ENCODE peak calls at places on chromosome 2, in nine cellular contexts. J is mucosa of gallbladder; Q is RCC 7860; N is astrocyte of the spinal cord; E is activated CD8-positive, alpha-beta memory T cell treated with anti-CD3 and anti-CD28 coated beads for 24 hours; Y is stimulated activated naive B cell treated with anti-CD40 and anti-IgM and Interleukin-4, amounts not matched to agents 10 μg/mL and 1 μg/mL and 100 μg/mL, for 72 hours; F is IMR-90; V is Right ventricle myocardium inferior; H is astrocyte of the cerebellum. T is an unnamed sample.

GRCh38 chr2:128403814-128404708 is 85.4 kb upstream of the HS6ST1 start:
- DNase-seq in J (no peak), E (no peak), Y (no peak), H (no peak), F (no peak), Q (no peak), N (no peak), V (no peak), T (no peak)

GRCh38 chr2:120673571-120674061 is 62.1 kb upstream of the GLI2 start:
- DNase-seq in F (no peak), N (no peak), V (no peak), E (no peak), J (no peak), Q (no peak), H (no peak), Y (no peak), T (no peak)

GRCh38 chr2:45850558-45850957 is 199.1 kb downstream of the PRKCE start:
- DNase-seq in N (no peak), Q (no peak), E (no peak), H (no peak), F (no peak), V (no peak), Y (no peak), J (no peak), T (peak)

GRCh38 chr2:112031916-112032582 is 23.0 kb upstream of the TMEM87B start:
- DNase-seq in F (no peak), N (no peak), Y (no peak), H (no peak), V (no peak), J (peak), Q (no peak), E (no peak), T (peak)

GRCh38 chr2:11398710-11399109 is 54.3 kb upstream of the ROCK2 start:
- DNase-seq in J (peak), E (no peak), H (no peak), Q (no peak), N (no peak), F (no peak), V (peak), Y (no peak), T (peak)

GRCh38 chr2:30026091-30027055 is 105.0 kb upstream of the ALK start:
- DNase-seq in Y (no peak), E (no peak), N (peak), Q (no peak), F (peak), H (peak), J (peak), V (peak), T (peak)

GRCh38 chr2:112585873-112586477 is 1.6 kb downstream of the CHCHD5 start:
- DNase-seq in E (no peak), V (no peak), N (no peak), H (no peak), F (no peak), Y (no peak), Q (no peak), J (no peak), T (no peak)

GRCh38 chr2:105373895-105374401 is 24.9 kb downstream of the FHL2 start:
- DNase-seq in F (no peak), E (no peak), Q (no peak), Y (no peak), J (no peak), H (no peak), N (no peak), V (no peak), T (no peak)

GRCh38 chr2:215032153-215032552 is 106.3 kb downstream of the ABCA12 start:
- DNase-seq in E (no peak), Q (no peak), J (no peak), N (no peak), H (no peak), V (no peak), F (no peak), Y (no peak), T (peak)

GRCh38 chr2:176063958-176064357 is 19.8 kb downstream of the EVX2 start:
- DNase-seq in V (no peak), H (no peak), Q (no peak), Y (no peak), N (no peak), J (no peak), F (no peak), E (no peak), T (peak)

GRCh38 chr2:76310894-76311293 is 600.2 kb upstream of the GCFC2 start:
- DNase-seq in H (no peak), Q (no peak), V (no peak), E (no peak), F (no peak), J (no peak), N (no peak), Y (no peak), T (no peak)

GRCh38 chr2:234689911-234690379 is 193.1 kb upstream of the ARL4C start:
- DNase-seq in Y (no peak), J (no peak), V (no peak), N (no peak), H (no peak), F (no peak), Q (no peak), E (no peak), T (peak)

GRCh38 chr2:119252186-119253113 is 28.8 kb downstream of the STEAP3 start:
- DNase-seq in Q (peak), Y (no peak), J (no peak), N (peak), V (no peak), F (peak), E (no peak), H (peak), T (no peak)

GRCh38 chr2:70706026-70706795 is 61.8 kb downstream of the ADD2 start:
- DNase-seq in H (no peak), N (no peak), F (no peak), E (no peak), Y (no peak), V (no peak), J (no peak), Q (no peak), T (no peak)

GRCh38 chr2:215355801-215356200 is 43.9 kb downstream of the ATIC start:
- DNase-seq in J (no peak), E (no peak), Y (no peak), Q (no peak), F (peak), V (no peak), N (peak), H (no peak), T (no peak)

GRCh38 chr2:212147921-212148513 is 390.6 kb downstream of the ERBB4 start:
- DNase-seq in E (no peak), Q (no peak), N (peak), J (no peak), H (no peak), F (peak), V (no peak), Y (no peak), T (peak)

GRCh38 chr2:10559825-10560224 is 111.7 kb upstream of the ODC1 start:
- DNase-seq in J (no peak), N (no peak), Q (no peak), E (no peak), H (no peak), F (peak), Y (no peak), V (no peak), T (no peak)

GRCh38 chr2:144770616-144771230 is 250.8 kb upstream of the ZEB2 start:
- DNase-seq in H (no peak), F (no peak), E (no peak), J (no peak), V (no peak), N (no peak), Y (no peak), Q (no peak), T (no peak)

GRCh38 chr2:233698740-233699139 is 6.0 kb downstream of the UGT1A6 start:
- DNase-seq in N (no peak), V (no peak), J (no peak), F (no peak), Y (no peak), E (no peak), H (no peak), Q (peak), T (no peak)

GRCh38 chr2:10030311-10030736 is 13.0 kb upstream of the KLF11 start:
- DNase-seq in H (no peak), Q (no peak), F (no peak), N (no peak), Y (no peak), E (no peak), V (peak), J (no peak), T (peak)

GRCh38 chr2:17879913-17880274 is 1.4 kb downstream of the KCNS3 start:
- DNase-seq in Q (no peak), Y (no peak), N (no peak), H (no peak), J (no peak), F (no peak), E (no peak), V (no peak), T (peak)

GRCh38 chr2:104332733-104333132 is 521.2 kb upstream of the POU3F3 start:
- DNase-seq in V (no peak), J (no peak), Q (no peak), H (peak), E (no peak), Y (no peak), N (peak), F (no peak), T (no peak)

GRCh38 chr2:224584111-224584764 is 925 bp downstream of the CUL3 start:
- DNase-seq in N (peak), H (no peak), E (peak), J (peak), F (peak), Q (no peak), V (peak), Y (peak), T (peak)

GRCh38 chr2:70977605-70978205 is 725 bp upstream of the ANKRD53 start:
- DNase-seq in N (peak), H (peak), J (no peak), F (peak), Y (peak), E (no peak), V (no peak), Q (no peak), T (peak)

GRCh38 chr2:190835303-190835930 is 45.2 kb upstream of the GLS start:
- DNase-seq in N (peak), H (peak), V (no peak), J (peak), F (peak), Y (no peak), Q (peak), E (no peak), T (no peak)

GRCh38 chr2:149536649-149537048 is 50.9 kb downstream of the MMADHC start:
- DNase-seq in E (no peak), F (no peak), Q (no peak), J (no peak), H (no peak), Y (no peak), N (no peak), V (no peak), T (no peak)